ENCODE peak calls at places on chromosome 9, in eight cellular contexts. V is PC-3, H is mesothelial cell of epicardium, N is Calu3, Y is coronary artery, E is nephron progenitor cell, Q is choroid plexus epithelial cell, P is psoas muscle. R is an unnamed sample.

GRCh38 chr9:70865471-70865870 is 255.9 kb downstream of the TRPM3 start:
- DNase-seq in Q (no peak), P (no peak), Y (no peak), H (no peak), N (no peak), E (no peak), V (no peak), R (no peak)

GRCh38 chr9:27179245-27179870 is 70.3 kb downstream of the TEK start:
- DNase-seq in Y (no peak), H (no peak), N (no peak), E (no peak), V (no peak), Q (peak), P (no peak), R (peak)

GRCh38 chr9:22158275-22158674 is 149.2 kb upstream of the CDKN2B start:
- DNase-seq in P (no peak), Y (no peak), H (no peak), V (peak), E (no peak), Q (peak), N (no peak), R (peak)

GRCh38 chr9:137759649-137760321 is 117.8 kb upstream of the CACNA1B start:
- DNase-seq in Q (no peak), E (peak), Y (no peak), V (no peak), N (no peak), P (no peak), H (no peak), R (no peak)

GRCh38 chr9:109497193-109498165 is 628 bp downstream of the PTPN3 start:
- DNase-seq in Q (no peak), E (peak), H (no peak), P (no peak), N (peak), V (peak), Y (no peak), R (peak)

GRCh38 chr9:107735821-107736220 is 246.3 kb upstream of the KLF4 start:
- DNase-seq in P (no peak), V (peak), Q (no peak), Y (no peak), E (no peak), H (no peak), N (no peak), R (no peak)

GRCh38 chr9:89445801-89446228 is 52.1 kb downstream of the SEMA4D start:
- DNase-seq in H (no peak), E (no peak), P (peak), V (no peak), N (no peak), Q (no peak), Y (no peak), R (no peak)

GRCh38 chr9:107375651-107376369 is 92.7 kb downstream of the RAD23B start:
- DNase-seq in N (no peak), Y (no peak), P (no peak), V (no peak), Q (no peak), H (no peak), E (no peak), R (no peak)

GRCh38 chr9:116156621-116157314 is 3.2 kb downstream of the PAPPA start:
- DNase-seq in Y (peak), V (peak), H (peak), N (no peak), E (peak), P (peak), Q (peak), R (peak)

GRCh38 chr9:79116064-79116463 is 455.7 kb upstream of the TLE4 start:
- DNase-seq in V (no peak), E (no peak), H (no peak), P (no peak), Y (no peak), Q (peak), N (no peak), R (no peak)

GRCh38 chr9:136050706-136051567 is 44.2 kb downstream of the NACC2 start:
- DNase-seq in N (no peak), Q (no peak), H (peak), P (no peak), V (no peak), E (peak), Y (no peak), R (peak)

GRCh38 chr9:135355466-135356420 is 123.8 kb upstream of the PPP1R26 start:
- DNase-seq in P (no peak), V (no peak), E (no peak), H (no peak), Q (no peak), N (no peak), Y (no peak), R (no peak)

GRCh38 chr9:35980289-35981011 is 22.5 kb upstream of the OR2S2 start:
- DNase-seq in E (no peak), P (no peak), Y (no peak), H (no peak), N (no peak), Q (no peak), V (no peak), R (no peak)

GRCh38 chr9:110578896-110579752 is at the start of gene SVEP1:
- DNase-seq in Y (no peak), Q (peak), H (peak), P (peak), N (no peak), V (no peak), E (peak), R (peak)

GRCh38 chr9:69012690-69013403 is 1.1 kb downstream of the PRKACG start:
- DNase-seq in E (no peak), Q (no peak), N (no peak), V (no peak), P (no peak), Y (no peak), H (no peak), R (no peak)

GRCh38 chr9:69178583-69179011 is 4.5 kb downstream of the TJP2 start:
- DNase-seq in Q (peak), Y (no peak), N (peak), V (peak), P (no peak), H (no peak), E (no peak), R (peak)

GRCh38 chr9:125476645-125477044 is 215.0 kb downstream of the GAPVD1 start:
- DNase-seq in Q (no peak), V (no peak), N (peak), Y (no peak), E (no peak), H (no peak), P (no peak), R (no peak)

GRCh38 chr9:129900263-129901041 is 65.2 kb downstream of the USP20 start:
- DNase-seq in P (no peak), Q (no peak), E (no peak), V (no peak), Y (no peak), N (no peak), H (no peak), R (no peak)

GRCh38 chr9:129897263-129897662 is 62.0 kb downstream of the USP20 start:
- DNase-seq in E (no peak), Q (no peak), P (no peak), N (no peak), H (no peak), Y (no peak), V (no peak), R (no peak)

GRCh38 chr9:129899620-129900019 is 64.4 kb downstream of the USP20 start:
- DNase-seq in Y (no peak), V (no peak), E (no peak), Q (no peak), N (no peak), H (no peak), P (no peak), R (no peak)

GRCh38 chr9:129895376-129896268 is 60.4 kb downstream of the USP20 start:
- DNase-seq in Y (no peak), P (no peak), V (no peak), E (no peak), N (no peak), Q (no peak), H (no peak), R (no peak)

GRCh38 chr9:129898205-129898604 is 62.9 kb downstream of the USP20 start:
- DNase-seq in Q (no peak), E (no peak), N (no peak), V (peak), Y (no peak), P (no peak), H (no peak), R (peak)
- TF ChIP-seq CTCF in Q (no peak), E (no peak), N (no peak), V (peak), Y (no peak), P (no peak), H (no peak), R (no peak)

DNA sequence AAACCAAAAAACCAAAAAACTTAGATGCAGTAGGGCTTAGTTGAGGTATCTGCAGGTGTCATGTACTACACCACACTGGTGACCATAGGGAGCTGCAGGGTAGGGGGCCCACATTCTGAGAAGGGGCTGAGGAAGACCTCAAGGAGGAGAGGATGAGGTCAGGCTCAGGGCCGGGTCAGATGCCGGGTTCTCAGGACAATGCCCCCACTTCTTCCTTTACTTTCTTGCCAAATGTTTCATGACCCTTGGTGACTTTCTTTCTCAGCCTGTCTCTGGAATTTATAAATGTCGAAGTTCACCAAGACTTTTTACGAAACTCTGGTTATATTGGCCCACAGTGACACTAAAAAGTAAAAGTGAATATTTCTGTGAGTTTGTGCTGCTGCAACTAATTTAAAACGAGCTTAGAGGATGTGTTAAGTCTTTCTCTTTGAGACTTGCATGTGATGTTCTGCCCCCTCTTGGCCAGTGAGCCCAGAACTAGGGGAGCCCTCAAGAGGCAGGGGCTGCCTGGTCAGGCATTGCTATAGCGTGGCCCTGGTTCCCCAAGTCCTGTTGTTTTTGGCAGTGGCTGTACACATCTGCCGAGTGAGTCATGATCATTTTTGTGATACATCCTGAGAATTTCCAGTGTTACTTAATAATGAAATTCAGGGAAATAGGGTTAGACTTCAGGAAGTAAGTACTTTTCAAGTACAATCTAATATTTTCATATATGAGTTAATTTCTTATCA is 11.2 kb downstream of the ACO1 start:
- DNase-seq in P (peak), Y (no peak), E (no peak), V (peak), N (peak), Q (peak), H (no peak), R (peak)
- TF ChIP-seq CTCF in P (no peak), Y (no peak), E (no peak), V (peak), N (no peak), Q (peak), H (no peak), R (no peak)

GRCh38 chr9:133955821-133956411 is 36.2 kb downstream of the VAV2 start:
- DNase-seq in Y (no peak), V (no peak), Q (peak), P (peak), E (peak), N (no peak), H (peak), R (no peak)

GRCh38 chr9:133954862-133955529 is 37.1 kb downstream of the VAV2 start:
- DNase-seq in V (no peak), Y (no peak), P (peak), E (peak), N (no peak), Q (no peak), H (no peak), R (no peak)

GRCh38 chr9:133952598-133953550 is 39.2 kb downstream of the VAV2 start:
- DNase-seq in H (no peak), Q (no peak), P (peak), N (no peak), V (no peak), E (no peak), Y (no peak), R (no peak)

GRCh38 chr9:133953976-133954709 is 38.0 kb downstream of the VAV2 start:
- DNase-seq in N (no peak), P (peak), Y (no peak), E (no peak), H (no peak), V (no peak), Q (no peak), R (no peak)

DNA sequence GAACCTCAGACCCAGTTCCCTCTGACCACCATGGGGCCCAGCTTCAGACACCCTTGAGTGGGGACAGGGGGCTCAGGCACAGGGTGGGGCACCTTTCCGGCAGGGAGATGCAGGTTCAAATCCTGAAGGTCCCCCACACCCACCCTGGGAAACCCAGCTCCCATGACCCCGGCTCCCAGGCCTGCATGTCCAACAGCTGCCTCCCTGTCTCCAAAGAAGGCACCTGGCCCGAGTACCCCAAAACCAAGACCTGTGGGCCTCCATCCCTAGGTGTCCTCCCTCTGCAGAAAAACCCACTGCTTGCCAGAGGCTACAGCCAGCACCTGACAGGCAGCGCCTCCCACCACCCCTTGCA is 38.5 kb downstream of the VAV2 start:
- DNase-seq in H (no peak), Q (no peak), P (peak), N (no peak), Y (no peak), V (no peak), E (no peak), R (no peak)
- TF ChIP-seq CTCF in H (no peak), Q (no peak), P (no peak), N (no peak), Y (no peak), V (no peak), E (no peak), R (no peak)

GRCh38 chr9:128992995-128993394 is 35.1 kb downstream of the SH3GLB2 start:
- DNase-seq in H (no peak), Y (no peak), V (peak), Q (peak), E (no peak), N (no peak), P (no peak), R (peak)
- TF ChIP-seq CTCF in H (no peak), Y (no peak), V (peak), Q (peak), E (no peak), N (no peak), P (peak), R (peak)

DNA sequence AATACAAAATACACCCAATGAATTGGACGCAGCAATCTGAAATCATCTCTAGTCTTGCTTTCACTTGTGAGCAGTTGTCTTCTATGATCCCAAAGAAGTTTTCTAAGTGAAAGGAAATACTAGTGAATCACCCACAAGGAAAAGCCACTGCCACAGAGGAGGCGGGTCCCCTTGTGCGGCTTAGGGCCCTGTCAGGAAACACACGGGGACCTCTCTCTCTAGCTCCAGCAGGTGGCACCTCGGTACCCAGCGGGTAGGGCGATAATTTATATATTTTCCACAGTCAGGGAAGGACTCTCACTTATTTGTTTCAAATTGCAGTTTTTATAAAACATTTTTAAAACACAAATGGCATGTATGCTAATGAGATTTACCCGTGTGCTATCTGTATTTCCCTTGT is 417.1 kb downstream of the KDM4C start:
- DNase-seq in Y (no peak), P (no peak), H (no peak), V (peak), N (no peak), Q (no peak), E (no peak), R (no peak)
- TF ChIP-seq CTCF in Y (no peak), P (no peak), H (no peak), V (no peak), N (no peak), Q (no peak), E (no peak), R (no peak)

GRCh38 chr9:114413909-114414308 is 26.1 kb upstream of the AKNA start:
- DNase-seq in H (no peak), P (no peak), E (no peak), N (no peak), Y (no peak), V (no peak), Q (peak), R (no peak)

GRCh38 chr9:114418053-114418452 is 30.3 kb upstream of the AKNA start:
- DNase-seq in V (no peak), N (no peak), E (no peak), Y (no peak), P (no peak), Q (no peak), H (no peak), R (no peak)

GRCh38 chr9:114416290-114416689 is 28.5 kb upstream of the AKNA start:
- DNase-seq in H (no peak), P (no peak), E (no peak), V (no peak), Y (no peak), Q (peak), N (no peak), R (no peak)

GRCh38 chr9:114419796-114420195 is 32.0 kb upstream of the AKNA start:
- DNase-seq in E (no peak), Q (no peak), P (no peak), Y (no peak), V (no peak), H (no peak), N (no peak), R (no peak)

GRCh38 chr9:114417511-114417910 is 29.7 kb upstream of the AKNA start:
- DNase-seq in Y (no peak), Q (peak), N (no peak), V (peak), P (no peak), E (no peak), H (no peak), R (peak)
- TF ChIP-seq CTCF in Y (no peak), Q (no peak), N (no peak), V (peak), P (no peak), E (no peak), H (no peak), R (no peak)

R was measured in epithelial cell of esophagus.